ENCODE peak calls at places on chromosome 10, in four cellular contexts. T is HCT116, B is cardiac muscle cell, C is GM23338. R is an unnamed sample. For H3K27me3, the result is how much of the 10 kb centered on the place peaks cover.

GRCh38 chr10:43297534-43297933 is 30.7 kb upstream of the RASGEF1A start:
- DNase-seq in C (no peak), T (no peak), B (no peak), R (no peak)

GRCh38 chr10:48594371-48594770 is 10.5 kb downstream of the ARHGAP22 start:
- DNase-seq in C (no peak), T (no peak), B (no peak), R (no peak)

GRCh38 chr10:129707406-129708388 is 240.7 kb downstream of the MGMT start:
- DNase-seq in T (no peak), B (peak), C (no peak), R (peak)

GRCh38 chr10:25875555-25876165 is 58.4 kb upstream of the MYO3A start:
- DNase-seq in B (peak), T (peak), C (peak), R (peak)

GRCh38 chr10:3564599-3564998 is 220.4 kb downstream of the KLF6 start:
- DNase-seq in B (no peak), T (no peak), C (no peak), R (no peak)

GRCh38 chr10:103765981-103766380 is 89.4 kb downstream of the SH3PXD2A start:
- DNase-seq in B (no peak), C (no peak), T (no peak), R (no peak)

GRCh38 chr10:75466886-75467285 is 35.5 kb downstream of the LRMDA start:
- DNase-seq in T (no peak), B (no peak), C (no peak), R (no peak)

GRCh38 chr10:48363617-48364355 is 57.3 kb downstream of the MAPK8 start:
- DNase-seq in C (peak), T (peak), B (peak), R (peak)

GRCh38 chr10:132904814-132905649 is 37.3 kb downstream of the CFAP46 start:
- DNase-seq in T (no peak), C (no peak), B (no peak), R (no peak)

GRCh38 chr10:35236739-35237138 is 99.6 kb upstream of the CCNY start:
- DNase-seq in T (no peak), C (peak), B (peak), R (peak)
- TF ChIP-seq CTCF in T (peak), C (peak), B (peak), R (peak)

GRCh38 chr10:96708456-96708855 is 11.9 kb downstream of the PIK3AP1 start:
- DNase-seq in T (no peak), C (no peak), B (no peak), R (no peak)
- H3K4me3 ChIP-seq in T (no peak), C (no peak), B (no peak), R (no peak)

GRCh38 chr10:117532003-117532385 is 10.6 kb upstream of the EMX2 start:
- DNase-seq in C (no peak), B (no peak), T (no peak), R (no peak)

GRCh38 chr10:117533507-117534281 is 8.9 kb upstream of the EMX2 start:
- DNase-seq in T (no peak), C (no peak), B (no peak), R (no peak)

GRCh38 chr10:117531371-117532002 is 11.1 kb upstream of the EMX2 start:
- DNase-seq in C (no peak), T (no peak), B (no peak), R (no peak)

GRCh38 chr10:117530791-117531190 is 11.8 kb upstream of the EMX2 start:
- DNase-seq in T (no peak), B (no peak), C (no peak), R (no peak)

DNA sequence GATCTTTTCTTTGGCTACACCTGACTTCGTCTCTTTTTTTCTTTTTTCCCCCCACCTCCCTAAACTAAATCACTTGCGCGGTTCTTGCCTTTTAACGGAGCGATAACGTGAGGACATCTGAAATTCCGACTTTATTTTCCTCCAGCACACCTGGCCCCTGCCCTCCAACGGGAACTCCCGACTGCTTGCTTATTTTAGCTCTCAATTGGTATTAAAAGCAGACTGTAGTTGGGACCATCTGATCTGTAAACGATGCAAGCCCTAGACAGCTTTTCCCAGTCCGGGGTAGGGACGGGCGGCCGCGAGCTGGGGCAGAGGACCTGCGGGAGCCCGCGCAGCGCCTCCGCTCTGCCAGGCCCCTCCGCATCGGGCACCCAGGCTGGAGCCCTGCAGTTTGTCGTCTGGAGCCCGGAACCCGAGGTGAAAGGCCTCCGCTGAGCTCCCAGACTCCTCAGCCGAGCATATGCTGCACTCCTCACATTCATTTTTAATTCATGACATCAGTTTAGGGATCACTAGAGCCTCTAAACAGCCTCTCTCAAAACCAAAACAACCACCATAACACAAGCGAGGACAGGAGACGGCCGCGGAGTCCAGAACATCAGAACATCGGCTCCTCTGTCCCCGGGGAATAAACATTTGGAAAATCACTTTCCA is 10.0 kb upstream of the EMX2 start:
- DNase-seq in T (no peak), C (peak), B (no peak), R (no peak)
- H3K27me3 ChIP-seq in T (under half), C (half or more), B (half or more), R (half or more)

GRCh38 chr10:652226-652625 is 37.2 kb downstream of the DIP2C start:
- DNase-seq in B (no peak), T (no peak), C (no peak), R (no peak)

GRCh38 chr10:655184-655583 is 34.3 kb downstream of the DIP2C start:
- DNase-seq in T (no peak), B (no peak), C (no peak), R (no peak)

GRCh38 chr10:653991-654646 is 35.3 kb downstream of the DIP2C start:
- DNase-seq in C (no peak), T (no peak), B (peak), R (peak)

GRCh38 chr10:656883-657282 is 32.6 kb downstream of the DIP2C start:
- DNase-seq in T (no peak), C (no peak), B (no peak), R (no peak)

GRCh38 chr10:654647-654996 is 34.8 kb downstream of the DIP2C start:
- DNase-seq in B (no peak), T (no peak), C (no peak), R (no peak)
- TF ChIP-seq CTCF in B (no peak), T (no peak), C (no peak), R (no peak)